ENCODE peak calls at places on chromosomes 11 and 22, in four cellular contexts. V, I, H and F are unnamed samples.

GRCh38 chr22:45891021-45891421 is 85.9 kb downstream of the WNT7B start:
- DNase-seq in V (no peak), H (no peak), I (no peak), F (no peak)

GRCh38 chr22:39634530-39635399 is 64.2 kb downstream of the CACNA1I start:
- DNase-seq in H (peak), V (no peak), I (no peak), F (peak)

GRCh38 chr11:12090061-12090572 is 20.3 kb upstream of the MICAL2 start:
- DNase-seq in H (peak), V (no peak), I (no peak), F (no peak)

GRCh38 chr11:48096588-48097525 is 116.5 kb downstream of the PTPRJ start:
- DNase-seq in V (no peak), I (no peak), H (no peak), F (peak)

GRCh38 chr11:76680517-76681425 is 10.2 kb upstream of the LRRC32 start:
- DNase-seq in I (no peak), H (peak), V (peak), F (peak)

GRCh38 chr11:112555491-112556364 is 295.1 kb upstream of the PLET1 start:
- DNase-seq in V (peak), I (no peak), H (peak), F (peak)

GRCh38 chr11:83611616-83612015 is 325.4 kb upstream of the CCDC90B start:
- DNase-seq in H (no peak), I (no peak), V (no peak), F (no peak)

GRCh38 chr11:69912911-69913451 is 93.8 kb upstream of the FGF3 start:
- DNase-seq in H (no peak), I (no peak), V (no peak), F (no peak)

GRCh38 chr11:110833033-110833484 is 120.8 kb upstream of the ARHGAP20 start:
- DNase-seq in I (no peak), V (no peak), H (no peak), F (no peak)

GRCh38 chr11:35605691-35606090 is 12.6 kb upstream of the FJX1 start:
- DNase-seq in H (no peak), I (no peak), V (no peak), F (no peak)

GRCh38 chr11:95108671-95109551 is 19.3 kb downstream of the ENDOD1 start:
- DNase-seq in H (peak), I (no peak), V (no peak), F (no peak)

GRCh38 chr11:120137611-120138521 is at the start of gene TRIM29:
- DNase-seq in V (no peak), I (no peak), H (peak), F (no peak)
- TF ChIP-seq HDAC6 in V (no peak), I (no peak), H (no peak), F (no peak)

GRCh38 chr11:114116357-114116756 is 56.8 kb downstream of the ZBTB16 start:
- DNase-seq in I (no peak), V (no peak), H (no peak), F (no peak)
- TF ChIP-seq HDAC6 in I (no peak), V (no peak), H (no peak), F (no peak)

GRCh38 chr11:115695677-115696451 is 191.6 kb upstream of the CADM1 start:
- DNase-seq in H (no peak), I (no peak), V (no peak), F (no peak)
- TF ChIP-seq HDAC6 in H (no peak), I (no peak), V (no peak), F (no peak)

GRCh38 chr22:34036936-34037335 is 116.7 kb upstream of the LARGE1 start:
- DNase-seq in H (no peak), V (no peak), I (no peak), F (no peak)
- TF ChIP-seq HDAC6 in H (no peak), V (no peak), I (no peak), F (no peak)